ENCODE peak calls at places on chromosomes 12 and 14, in five cellular contexts. C, O, K, P and N are unnamed samples.

GRCh38 chr14:64937176-64937820 is 5.2 kb downstream of the GPX2 start:
- DNase-seq in K (no peak), P (no peak), O (no peak), C (no peak), N (no peak)

GRCh38 chr14:66613344-66613743 is 105.4 kb downstream of the GPHN start:
- DNase-seq in O (no peak), P (no peak), K (no peak), C (no peak), N (no peak)

GRCh38 chr14:103112488-103113243 is 10.6 kb upstream of the TNFAIP2 start:
- DNase-seq in K (no peak), P (no peak), O (no peak), C (no peak), N (no peak)

GRCh38 chr14:104428860-104429259 is 150.7 kb upstream of the C14orf180 start:
- DNase-seq in K (no peak), P (no peak), C (no peak), O (no peak), N (no peak)

GRCh38 chr14:20997564-20997963 is 1.5 kb upstream of the SLC39A2 start:
- DNase-seq in O (no peak), K (no peak), C (no peak), P (no peak), N (no peak)

GRCh38 chr12:111766608-111767361 is at the start of gene ALDH2:
- DNase-seq in K (no peak), O (peak; percentile 9), C (peak; percentile 48), P (peak; percentile 93), N (no peak)

GRCh38 chr12:122646568-122647220 is 56.5 kb downstream of the HCAR2 start:
- DNase-seq in K (no peak), P (no peak), O (peak; percentile 69), C (no peak), N (no peak)

GRCh38 chr14:74135386-74135785 is 50.6 kb downstream of the LIN52 start:
- DNase-seq in C (no peak), P (no peak), K (no peak), O (no peak), N (no peak)

GRCh38 chr12:19507823-19508222 is 68.5 kb downstream of the AEBP2 start:
- DNase-seq in C (no peak), P (no peak), O (no peak), K (no peak), N (no peak)

GRCh38 chr12:13167226-13167625 is 29.3 kb upstream of the EMP1 start:
- DNase-seq in K (no peak), O (no peak), C (no peak), P (no peak), N (no peak)

GRCh38 chr12:107900588-107900987 is 126.1 kb downstream of the ASCL4 start:
- DNase-seq in K (no peak), O (no peak), P (no peak), C (no peak), N (no peak)

GRCh38 chr12:57549909-57550627 is at the start of gene KIF5A:
- DNase-seq in O (peak; percentile 55), C (peak; percentile 27), P (peak; percentile 91), K (no peak), N (no peak)

GRCh38 chr14:92942576-92942975 is 19.6 kb downstream of the CHGA start:
- DNase-seq in O (no peak), C (no peak), P (no peak), K (no peak), N (no peak)